ENCODE peak calls at places on chromosomes 7 and 10, in five cellular contexts. B is tibial nerve, M is AG04450, L is heart left ventricle, R is H1. Q is an unnamed sample.

GRCh38 chr10:11344081-11344480 is 267.4 kb downstream of the USP6NL start:
- DNase-seq in M (no peak), L (no peak), B (no peak), R (no peak), Q (no peak)

GRCh38 chr10:42875792-42876191 is 93.2 kb downstream of the BMS1 start:
- DNase-seq in M (no peak), R (no peak), B (no peak), L (no peak), Q (no peak)

GRCh38 chr7:2231992-2232765 is 566 bp downstream of the MAD1L1 start:
- DNase-seq in R (no peak), L (no peak), M (no peak), B (no peak), Q (no peak)

GRCh38 chr10:73168486-73168844 is 546 bp downstream of the FAM149B1 start:
- DNase-seq in R (peak), M (no peak), L (no peak), B (no peak), Q (no peak)

GRCh38 chr10:49347827-49348226 is 48.1 kb downstream of the DRGX start:
- DNase-seq in B (no peak), M (no peak), L (no peak), R (no peak), Q (no peak)

GRCh38 chr10:13560597-13560996 is 26.2 kb upstream of the PRPF18 start:
- DNase-seq in B (no peak), R (no peak), M (no peak), L (no peak), Q (no peak)

GRCh38 chr10:102644066-102644645 is at the start of gene TRIM8:
- DNase-seq in R (no peak), B (no peak), L (peak), M (no peak), Q (no peak)

GRCh38 chr7:81616951-81617350 is 152.9 kb downstream of the HGF start:
- DNase-seq in R (no peak), B (no peak), L (no peak), M (no peak), Q (no peak)

GRCh38 chr10:86668297-86669165 is at the start of gene LDB3:
- DNase-seq in M (no peak), B (no peak), L (peak), R (no peak), Q (no peak)

GRCh38 chr10:33143160-33143728 is 185.2 kb upstream of the ITGB1 start:
- DNase-seq in L (no peak), R (no peak), M (peak), B (no peak), Q (no peak)

GRCh38 chr7:154620307-154620706 is 382.6 kb downstream of the PAXIP1 start:
- DNase-seq in B (no peak), L (no peak), R (no peak), M (no peak), Q (no peak)

GRCh38 chr10:92239600-92240288 is 51.1 kb downstream of the CPEB3 start:
- DNase-seq in R (no peak), L (peak), M (no peak), B (peak), Q (no peak)

GRCh38 chr7:157795199-157795598 is 458.4 kb downstream of the DNAJB6 start:
- DNase-seq in L (no peak), M (no peak), R (no peak), B (no peak), Q (no peak)

GRCh38 chr10:19158870-19159269 is 110.3 kb downstream of the MALRD1 start:
- DNase-seq in M (no peak), L (no peak), R (no peak), B (no peak), Q (no peak)

GRCh38 chr10:60291354-60291930 is 98.2 kb downstream of the ANK3 start:
- DNase-seq in M (no peak), R (no peak), B (no peak), L (no peak), Q (no peak)

GRCh38 chr7:74454059-74454947 is 597 bp downstream of the GTF2IRD1 start:
- DNase-seq in M (no peak), B (no peak), L (peak), R (no peak), Q (no peak)

GRCh38 chr7:1546274-1546908 is 9.6 kb downstream of the TMEM184A start:
- DNase-seq in L (no peak), M (no peak), R (no peak), B (no peak), Q (no peak)

GRCh38 chr7:17902599-17902998 is 37.7 kb downstream of the SNX13 start:
- DNase-seq in L (no peak), B (no peak), R (peak), M (no peak), Q (no peak)

GRCh38 chr10:73744690-73744994 is 470 bp downstream of the SEC24C start:
- DNase-seq in B (peak), M (no peak), L (peak), R (no peak), Q (no peak)

GRCh38 chr10:97138777-97139317 is 46.9 kb downstream of the SLIT1 start:
- DNase-seq in B (no peak), L (no peak), R (no peak), M (no peak), Q (no peak)

GRCh38 chr7:65438593-65438992 is 64.9 kb downstream of the ZNF92 start:
- DNase-seq in B (no peak), M (peak), L (no peak), R (no peak), Q (no peak)

GRCh38 chr7:12287886-12288285 is 76.8 kb downstream of the TMEM106B start:
- DNase-seq in B (no peak), R (no peak), L (no peak), M (no peak), Q (no peak)

GRCh38 chr7:12296051-12296570 is 85.0 kb downstream of the TMEM106B start:
- DNase-seq in L (no peak), R (no peak), B (no peak), M (no peak), Q (no peak)

GRCh38 chr7:12294701-12295100 is 83.6 kb downstream of the TMEM106B start:
- DNase-seq in M (no peak), B (no peak), R (no peak), L (no peak), Q (no peak)

GRCh38 chr7:12289996-12290395 is 78.9 kb downstream of the TMEM106B start:
- DNase-seq in M (no peak), L (no peak), R (no peak), B (no peak), Q (no peak)

DNA sequence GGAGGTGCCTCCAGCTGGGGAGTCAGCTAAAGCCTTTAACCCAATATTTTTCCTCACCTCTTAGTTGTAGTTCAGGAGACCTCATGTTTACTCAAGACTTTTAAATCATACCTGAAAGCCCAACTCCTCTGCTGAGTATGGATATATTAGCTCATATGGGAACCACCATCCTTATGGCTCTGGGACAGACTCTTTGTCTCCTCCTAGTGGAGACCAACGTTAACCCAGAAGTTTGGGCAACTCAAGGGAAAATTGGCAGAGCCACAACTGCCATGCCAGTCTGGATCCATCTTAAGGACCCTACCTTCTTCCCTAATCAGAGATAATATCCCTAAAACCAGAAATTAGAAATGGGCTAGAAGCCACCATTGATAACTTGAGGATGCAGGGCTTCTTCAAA is 80.8 kb downstream of the TMEM106B start:
- DNase-seq in B (no peak), R (no peak), L (no peak), M (no peak), Q (no peak)
- TF ChIP-seq CTCF in B (no peak), R (peak), L (no peak), M (peak), Q (no peak)

DNA sequence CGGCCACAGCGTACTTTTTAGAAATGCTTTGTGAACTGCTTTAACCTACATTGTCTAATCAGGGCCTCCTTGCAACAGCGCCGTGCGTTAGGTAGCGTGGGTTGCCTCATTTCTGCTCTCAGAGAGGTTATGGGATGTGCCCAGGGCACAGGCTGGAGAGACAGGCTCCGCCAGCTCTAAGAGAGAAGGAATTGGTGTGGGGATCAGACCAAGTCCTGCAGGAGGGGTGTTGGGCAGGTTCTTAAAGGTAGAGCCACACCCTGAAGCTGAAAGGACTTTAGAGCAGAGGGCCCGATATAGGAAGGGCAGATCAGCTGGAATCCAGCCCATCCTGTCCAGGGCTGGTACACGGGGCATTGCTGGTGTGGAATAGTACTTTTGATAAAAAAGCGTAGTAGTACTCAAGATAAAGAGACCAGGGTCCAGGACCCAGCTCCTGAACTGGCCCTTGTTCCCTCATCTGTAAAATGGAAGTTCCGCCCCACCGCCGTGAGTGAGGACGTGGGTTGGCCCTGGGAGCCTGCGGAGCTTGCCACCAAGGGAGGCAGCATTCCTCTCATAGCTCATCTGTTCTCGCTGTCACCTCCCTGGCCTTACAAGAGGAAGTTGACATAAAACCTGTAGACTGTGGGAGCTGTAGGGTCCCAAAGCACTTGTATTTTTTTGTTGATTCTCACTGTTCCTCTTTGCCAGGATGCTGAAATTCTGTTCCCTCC is 37.2 kb downstream of the TMEM120A start:
- DNase-seq in L (no peak), B (no peak), M (no peak), R (no peak), Q (no peak)
- TF ChIP-seq CTCF in L (no peak), B (no peak), M (no peak), R (no peak), Q (no peak)

GRCh38 chr10:30751678-30752331 is 122.3 kb upstream of the LYZL2 start:
- DNase-seq in M (peak), L (peak), B (peak), R (peak), Q (peak)
- TF ChIP-seq CTCF in M (peak), L (peak), B (peak), R (peak), Q (peak)

DNA sequence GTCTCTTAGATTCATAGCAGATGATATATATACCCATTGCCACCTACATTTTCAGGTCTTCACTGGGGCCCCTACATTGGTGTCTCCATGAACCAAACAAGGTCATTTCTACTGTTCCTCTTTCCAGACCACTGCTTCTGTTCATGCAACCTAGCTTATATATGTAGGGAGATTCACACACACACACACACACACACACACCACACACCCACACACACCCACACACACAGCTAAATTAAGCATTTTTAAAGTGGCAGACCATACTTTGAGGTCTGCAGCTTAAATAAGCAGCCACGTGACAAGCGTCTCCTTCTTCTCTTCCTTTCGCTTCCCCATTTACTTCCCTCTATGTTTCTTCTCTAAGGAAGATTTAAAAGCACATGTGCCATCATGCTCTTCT is 70.0 kb upstream of the CC2D2B start:
- DNase-seq in M (no peak), R (no peak), B (no peak), L (no peak), Q (no peak)
- TF ChIP-seq CTCF in M (no peak), R (no peak), B (no peak), L (no peak), Q (no peak)

GRCh38 chr10:113062977-113063967 is 113.2 kb downstream of the TCF7L2 start:
- DNase-seq in B (no peak), L (no peak), M (no peak), R (no peak), Q (no peak)
- TF ChIP-seq CTCF in B (no peak), L (no peak), M (peak), R (no peak), Q (no peak)

Q was measured in D721Med.